ENCODE peak calls at places on chromosomes 1 and 21, in eight cellular contexts. S, B, Z, V, P, G, N and U are unnamed samples.

GRCh38 chr1:37561794-37562132 is 5.0 kb downstream of the DNALI1 start:
- DNase-seq in P (no peak), B (no peak), S (no peak), N (no peak), V (peak; percentile 33), Z (peak; percentile 18), G (no peak), U (no peak)

GRCh38 chr1:41387667-41388091 is 26.4 kb downstream of the FOXO6 start:
- DNase-seq in G (peak; percentile 94), N (peak; percentile 92), S (peak; percentile 8), B (no peak), Z (peak; percentile 67), P (peak; percentile 3), V (peak; percentile 53), U (peak; percentile 18)

GRCh38 chr1:85623061-85623471 is 42.5 kb downstream of the CCN1 start:
- DNase-seq in G (no peak), P (peak; percentile 79), N (no peak), B (no peak), S (peak; percentile 70), V (peak; percentile 68), Z (no peak), U (peak; percentile 55)

GRCh38 chr21:42988234-42988965 is 14.0 kb downstream of the PKNOX1 start:
- DNase-seq in N (no peak), S (no peak), B (no peak), P (no peak), Z (no peak), V (no peak), G (peak; percentile 47), U (no peak)

GRCh38 chr1:169049258-169049936 is 57.1 kb upstream of the ATP1B1 start:
- DNase-seq in P (no peak), V (peak; percentile 41), B (no peak), N (no peak), G (peak; percentile 37), S (no peak), Z (no peak), U (no peak)

GRCh38 chr1:201594575-201595245 is 55.8 kb downstream of the NAV1 start:
- DNase-seq in S (no peak), Z (no peak), P (no peak), N (no peak), G (no peak), B (no peak), V (peak; percentile 26), U (no peak)

GRCh38 chr1:201105688-201106087 is 6.5 kb downstream of the CACNA1S start:
- DNase-seq in S (no peak), P (no peak), G (no peak), N (no peak), B (no peak), Z (no peak), V (no peak), U (no peak)

GRCh38 chr1:90046635-90047034 is 51.7 kb downstream of the ZNF326 start:
- DNase-seq in N (no peak), S (no peak), G (no peak), P (no peak), B (no peak), Z (no peak), V (no peak), U (no peak)

GRCh38 chr1:241834733-241835377 is 13.1 kb upstream of the EXO1 start:
- DNase-seq in B (no peak), S (no peak), G (no peak), V (peak; percentile 61), P (peak; percentile 32), Z (no peak), N (no peak), U (no peak)

GRCh38 chr1:40980453-40981121 is 1.1 kb downstream of the CTPS1 start:
- DNase-seq in B (no peak), S (no peak), Z (no peak), V (peak; percentile 60), P (no peak), G (no peak), N (peak; percentile 45), U (no peak)

GRCh38 chr1:81804320-81804719 is 3.6 kb downstream of the ADGRL2 start:
- DNase-seq in V (no peak), G (no peak), B (no peak), S (no peak), N (no peak), Z (no peak), P (no peak), U (no peak)

GRCh38 chr21:45745256-45745655 is 101.7 kb downstream of the PCBP3 start:
- DNase-seq in B (no peak), Z (no peak), V (no peak), G (no peak), P (no peak), S (no peak), N (no peak), U (no peak)

GRCh38 chr21:16589499-16589898 is 859.7 kb downstream of the USP25 start:
- DNase-seq in N (no peak), Z (no peak), B (no peak), G (no peak), V (no peak), P (no peak), S (no peak), U (no peak)
- H3K4me3 ChIP-seq in N (no peak overlapping the region), Z (no peak overlapping the region), B (no peak overlapping the region), G (no peak overlapping the region), V (no peak overlapping the region), P (no peak overlapping the region), S (no peak overlapping the region), U (no peak overlapping the region)

GRCh38 chr1:171641076-171641864 is 11.2 kb downstream of the MYOC start:
- DNase-seq in P (no peak), B (no peak), N (no peak), S (no peak), V (peak; percentile 14), G (no peak), Z (no peak), U (no peak)
- TF ChIP-seq CTCF in P (no peak), B (no peak), N (no peak), S (peak; percentile 16), V (no peak), G (no peak), Z (no peak), U (no peak)

GRCh38 chr1:88701275-88701674 is 17.2 kb downstream of the PKN2 start:
- DNase-seq in Z (no peak), G (no peak), S (no peak), P (no peak), N (no peak), B (no peak), V (no peak), U (no peak)
- H3K4me3 ChIP-seq in Z (no peak overlapping the region), G (no peak overlapping the region), S (no peak overlapping the region), P (no peak overlapping the region), N (no peak overlapping the region), B (no peak overlapping the region), V (no peak overlapping the region), U (no peak overlapping the region)

GRCh38 chr1:56683569-56683968 is 38.5 kb downstream of the PRKAA2 start:
- DNase-seq in G (no peak), S (no peak), B (no peak), Z (no peak), P (no peak), N (no peak), V (no peak), U (no peak)

GRCh38 chr1:56688522-56689026 is 43.5 kb downstream of the PRKAA2 start:
- DNase-seq in B (no peak), Z (no peak), P (no peak), N (no peak), G (no peak), S (no peak), V (peak; percentile 93), U (peak; percentile 20)

DNA sequence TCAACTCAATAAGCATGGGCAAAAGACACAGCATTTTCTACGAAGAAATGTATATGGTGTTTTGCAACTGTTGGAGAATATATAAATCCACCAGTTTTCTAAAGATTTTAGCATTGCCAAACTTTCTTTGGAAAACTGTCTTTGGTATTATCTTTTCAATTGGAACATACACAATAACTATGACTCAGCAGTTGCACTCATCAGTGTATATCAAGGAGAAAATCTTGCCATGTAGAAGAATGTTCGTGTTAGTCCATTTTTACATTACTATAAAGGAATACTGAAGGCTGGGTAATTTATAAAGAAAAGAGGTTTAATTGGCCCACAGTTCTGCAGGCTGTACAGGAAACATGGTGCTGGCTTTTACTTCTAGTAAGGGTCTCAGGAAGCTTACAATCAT is 41.1 kb downstream of the PRKAA2 start:
- DNase-seq in Z (no peak), G (no peak), S (no peak), B (no peak), V (peak; percentile 38), P (peak; percentile 15), N (no peak), U (no peak)
- TF ChIP-seq CTCF in Z (no peak), G (no peak), S (no peak), B (no peak), V (no peak), P (no peak), N (no peak), U (no peak)

GRCh38 chr21:14754259-14754604 is 208.1 kb upstream of the SAMSN1 start:
- DNase-seq in P (no peak), Z (no peak), B (no peak), G (no peak), V (no peak), S (no peak), N (no peak), U (no peak)

GRCh38 chr21:14753069-14753465 is 207.0 kb upstream of the SAMSN1 start:
- DNase-seq in B (no peak), N (no peak), S (no peak), V (no peak), Z (no peak), P (no peak), G (no peak), U (no peak)

GRCh38 chr21:14754682-14755081 is 208.6 kb upstream of the SAMSN1 start:
- DNase-seq in V (no peak), S (no peak), Z (no peak), G (no peak), P (no peak), B (no peak), N (no peak), U (no peak)

GRCh38 chr21:14753466-14754258 is 207.5 kb upstream of the SAMSN1 start:
- DNase-seq in V (no peak), S (no peak), B (no peak), P (no peak), Z (no peak), N (no peak), G (no peak), U (no peak)

GRCh38 chr21:14755086-14755485 is 209.0 kb upstream of the SAMSN1 start:
- DNase-seq in V (no peak), S (no peak), P (no peak), G (no peak), Z (no peak), B (no peak), N (no peak), U (no peak)
- H3K4me3 ChIP-seq in V (no peak overlapping the region), S (no peak overlapping the region), P (no peak overlapping the region), G (no peak overlapping the region), Z (no peak overlapping the region), B (no peak overlapping the region), N (no peak overlapping the region), U (no peak overlapping the region)